ENCODE peak calls at places on chromosomes 11 and 22, in ten cellular contexts. One of them, this sample, is unnamed.

GRCh38 chr11:4094348-4095291 is at the start of gene RRM1:
- DNase-seq in C1 segment of cervical spinal cord: peak; percentile 75
- DNase-seq in NCI-H1092 treated with DMSO at 0.1 percent for 48 hours: peak; percentile 97
- DNase-seq in IMR-90: peak; percentile 95
- DNase-seq in kidney glomerular epithelial cell: peak; percentile 91
- DNase-seq in pancreas: peak; percentile 97
- DNase-seq in activated naive CD4-positive, alpha-beta T cell treated with anti-CD3 and anti-CD28 coated beads, Interleukin-2, amount 50 U/mL, for 16 hours: peak; percentile 95
- DNase-seq in GDM1: peak; percentile 96
- DNase-seq in NCI-H526 treated with DMSO at 0.1 percent for 48 hours: peak; percentile 97
- DNase-seq in stimulated activated CD8-positive, alpha-beta memory T cell treated with anti-CD3 and anti-CD28 coated beads, Interleukin-15, amount 100 ng/mL, for 48 hours: peak; percentile 91
- DNase-seq in this sample: peak; percentile 96

GRCh38 chr11:114308689-114309089 is 12.5 kb downstream of the NNMT start:
- DNase-seq in C1 segment of cervical spinal cord: no peak
- DNase-seq in NCI-H1092 treated with DMSO at 0.1 percent for 48 hours: no peak
- DNase-seq in IMR-90: no peak
- DNase-seq in kidney glomerular epithelial cell: no peak
- DNase-seq in pancreas: no peak
- DNase-seq in activated naive CD4-positive, alpha-beta T cell treated with anti-CD3 and anti-CD28 coated beads, Interleukin-2, amount 50 U/mL, for 16 hours: no peak
- DNase-seq in GDM1: no peak
- DNase-seq in NCI-H526 treated with DMSO at 0.1 percent for 48 hours: peak; percentile 74
- DNase-seq in stimulated activated CD8-positive, alpha-beta memory T cell treated with anti-CD3 and anti-CD28 coated beads, Interleukin-15, amount 100 ng/mL, for 48 hours: no peak
- DNase-seq in this sample: peak; percentile 94

GRCh38 chr22:39115976-39116621 is 19.1 kb downstream of the APOBEC3H start:
- DNase-seq in C1 segment of cervical spinal cord: no peak
- DNase-seq in NCI-H1092 treated with DMSO at 0.1 percent for 48 hours: no peak
- DNase-seq in IMR-90: no peak
- DNase-seq in kidney glomerular epithelial cell: no peak
- DNase-seq in pancreas: no peak
- DNase-seq in activated naive CD4-positive, alpha-beta T cell treated with anti-CD3 and anti-CD28 coated beads, Interleukin-2, amount 50 U/mL, for 16 hours: no peak
- DNase-seq in GDM1: no peak
- DNase-seq in NCI-H526 treated with DMSO at 0.1 percent for 48 hours: no peak
- DNase-seq in stimulated activated CD8-positive, alpha-beta memory T cell treated with anti-CD3 and anti-CD28 coated beads, Interleukin-15, amount 100 ng/mL, for 48 hours: no peak
- DNase-seq in this sample: no peak

GRCh38 chr11:38543311-38543710 is 1945.3 kb upstream of the RAG2 start:
- DNase-seq in C1 segment of cervical spinal cord: no peak
- DNase-seq in NCI-H1092 treated with DMSO at 0.1 percent for 48 hours: no peak
- DNase-seq in IMR-90: peak; percentile 41
- DNase-seq in kidney glomerular epithelial cell: peak; percentile 89
- DNase-seq in pancreas: no peak
- DNase-seq in activated naive CD4-positive, alpha-beta T cell treated with anti-CD3 and anti-CD28 coated beads, Interleukin-2, amount 50 U/mL, for 16 hours: no peak
- DNase-seq in GDM1: no peak
- DNase-seq in NCI-H526 treated with DMSO at 0.1 percent for 48 hours: no peak
- DNase-seq in stimulated activated CD8-positive, alpha-beta memory T cell treated with anti-CD3 and anti-CD28 coated beads, Interleukin-15, amount 100 ng/mL, for 48 hours: no peak
- DNase-seq in this sample: no peak

GRCh38 chr11:103637250-103637649 is 399.2 kb upstream of the DDI1 start:
- DNase-seq in C1 segment of cervical spinal cord: no peak
- DNase-seq in NCI-H1092 treated with DMSO at 0.1 percent for 48 hours: no peak
- DNase-seq in IMR-90: peak; percentile 55
- DNase-seq in kidney glomerular epithelial cell: no peak
- DNase-seq in pancreas: no peak
- DNase-seq in activated naive CD4-positive, alpha-beta T cell treated with anti-CD3 and anti-CD28 coated beads, Interleukin-2, amount 50 U/mL, for 16 hours: no peak
- DNase-seq in GDM1: no peak
- DNase-seq in NCI-H526 treated with DMSO at 0.1 percent for 48 hours: no peak
- DNase-seq in stimulated activated CD8-positive, alpha-beta memory T cell treated with anti-CD3 and anti-CD28 coated beads, Interleukin-15, amount 100 ng/mL, for 48 hours: no peak
- DNase-seq in this sample: peak; percentile 54

GRCh38 chr11:63564056-63564784 is 1.0 kb upstream of the PLAAT2 start:
- DNase-seq in C1 segment of cervical spinal cord: no peak
- DNase-seq in NCI-H1092 treated with DMSO at 0.1 percent for 48 hours: no peak
- DNase-seq in IMR-90: no peak
- DNase-seq in kidney glomerular epithelial cell: peak; percentile 51
- DNase-seq in pancreas: no peak
- DNase-seq in activated naive CD4-positive, alpha-beta T cell treated with anti-CD3 and anti-CD28 coated beads, Interleukin-2, amount 50 U/mL, for 16 hours: no peak
- DNase-seq in GDM1: no peak
- DNase-seq in NCI-H526 treated with DMSO at 0.1 percent for 48 hours: peak; percentile 19
- DNase-seq in stimulated activated CD8-positive, alpha-beta memory T cell treated with anti-CD3 and anti-CD28 coated beads, Interleukin-15, amount 100 ng/mL, for 48 hours: no peak
- DNase-seq in this sample: no peak

GRCh38 chr11:38296211-38296776 is 1698.3 kb upstream of the RAG2 start:
- DNase-seq in C1 segment of cervical spinal cord: no peak
- DNase-seq in NCI-H1092 treated with DMSO at 0.1 percent for 48 hours: no peak
- DNase-seq in IMR-90: no peak
- DNase-seq in kidney glomerular epithelial cell: no peak
- DNase-seq in pancreas: peak; percentile 60
- DNase-seq in activated naive CD4-positive, alpha-beta T cell treated with anti-CD3 and anti-CD28 coated beads, Interleukin-2, amount 50 U/mL, for 16 hours: no peak
- DNase-seq in GDM1: no peak
- DNase-seq in NCI-H526 treated with DMSO at 0.1 percent for 48 hours: no peak
- DNase-seq in stimulated activated CD8-positive, alpha-beta memory T cell treated with anti-CD3 and anti-CD28 coated beads, Interleukin-15, amount 100 ng/mL, for 48 hours: no peak
- DNase-seq in this sample: no peak

GRCh38 chr22:46058591-46059519 is 81.9 kb upstream of the WNT7B start:
- DNase-seq in C1 segment of cervical spinal cord: no peak
- DNase-seq in NCI-H1092 treated with DMSO at 0.1 percent for 48 hours: no peak
- DNase-seq in IMR-90: no peak
- DNase-seq in kidney glomerular epithelial cell: no peak
- DNase-seq in pancreas: peak; percentile 63
- DNase-seq in activated naive CD4-positive, alpha-beta T cell treated with anti-CD3 and anti-CD28 coated beads, Interleukin-2, amount 50 U/mL, for 16 hours: no peak
- DNase-seq in GDM1: no peak
- DNase-seq in NCI-H526 treated with DMSO at 0.1 percent for 48 hours: no peak
- DNase-seq in stimulated activated CD8-positive, alpha-beta memory T cell treated with anti-CD3 and anti-CD28 coated beads, Interleukin-15, amount 100 ng/mL, for 48 hours: no peak
- DNase-seq in this sample: no peak

GRCh38 chr22:49629586-49630447 is 197.9 kb downstream of the BRD1 start:
- DNase-seq in C1 segment of cervical spinal cord: no peak
- DNase-seq in NCI-H1092 treated with DMSO at 0.1 percent for 48 hours: no peak
- DNase-seq in IMR-90: no peak
- DNase-seq in kidney glomerular epithelial cell: no peak
- DNase-seq in pancreas: no peak
- DNase-seq in activated naive CD4-positive, alpha-beta T cell treated with anti-CD3 and anti-CD28 coated beads, Interleukin-2, amount 50 U/mL, for 16 hours: no peak
- DNase-seq in GDM1: no peak
- DNase-seq in NCI-H526 treated with DMSO at 0.1 percent for 48 hours: no peak
- DNase-seq in stimulated activated CD8-positive, alpha-beta memory T cell treated with anti-CD3 and anti-CD28 coated beads, Interleukin-15, amount 100 ng/mL, for 48 hours: no peak
- DNase-seq in this sample: no peak

This sample was measured in AG10803.